ENCODE peak calls at places on chromosomes 7 and 10, in seven cellular contexts. E is dorsolateral prefrontal cortex; B is bronchial epithelial cell; N is Calu3; J is CD8-positive, alpha-beta T cell; Y is ovary; Z is A549. P is an unnamed sample.

GRCh38 chr10:74083304-74083703 is 67.3 kb downstream of the AP3M1 start:
- DNase-seq in N (no peak), B (no peak), J (no peak), E (no peak), Y (no peak), Z (no peak), P (no peak)

GRCh38 chr7:148986737-148987009 is 41.6 kb downstream of the PDIA4 start:
- DNase-seq in Y (no peak), B (no peak), J (no peak), E (no peak), Z (no peak), N (no peak), P (no peak)

GRCh38 chr10:50375051-50375452 is 123.7 kb upstream of the ASAH2 start:
- DNase-seq in Y (no peak), J (no peak), E (no peak), Z (no peak), B (peak; percentile 94), N (peak; percentile 30), P (no peak)

GRCh38 chr10:104501449-104501848 is 139.6 kb upstream of the SORCS3 start:
- DNase-seq in Z (no peak), N (no peak), Y (no peak), B (no peak), J (no peak), E (no peak), P (no peak)

GRCh38 chr7:99123571-99124033 is 20.3 kb downstream of the SMURF1 start:
- DNase-seq in Z (peak; percentile 39), Y (no peak), B (peak; percentile 58), N (no peak), J (no peak), E (no peak), P (no peak)

GRCh38 chr10:100346351-100346764 is 675 bp upstream of the SCD start:
- DNase-seq in B (peak; percentile 52), Z (peak; percentile 75), Y (peak; percentile 83), N (peak; percentile 70), E (peak; percentile 80), J (peak; percentile 69), P (peak; percentile 96)

GRCh38 chr10:86335831-86336230 is 30.8 kb downstream of the GRID1 start:
- DNase-seq in B (no peak), Z (no peak), Y (no peak), J (no peak), E (peak; percentile 14), N (no peak), P (peak; percentile 1)

GRCh38 chr7:50314778-50315177 is 10.3 kb downstream of the IKZF1 start:
- DNase-seq in B (no peak), Y (no peak), N (no peak), Z (no peak), J (no peak), E (no peak), P (no peak)

GRCh38 chr10:33334170-33334838 is at the start of gene NRP1:
- DNase-seq in B (no peak), E (peak; percentile 28), N (peak; percentile 39), J (no peak), Y (peak; percentile 33), Z (peak; percentile 89), P (peak; percentile 59)

GRCh38 chr7:69598081-69598486 is at the start of gene AUTS2:
- DNase-seq in Z (peak; percentile 86), J (no peak), E (peak; percentile 90), Y (peak; percentile 93), B (no peak), N (no peak), P (peak; percentile 93)

GRCh38 chr7:93219877-93220276 is 6.4 kb downstream of the HEPACAM2 start:
- DNase-seq in Y (no peak), J (no peak), Z (no peak), N (no peak), E (no peak), B (no peak), P (no peak)

GRCh38 chr10:93947055-93947454 is 46.7 kb upstream of the PLCE1 start:
- DNase-seq in B (peak; percentile 43), Z (no peak), N (no peak), E (no peak), Y (peak; percentile 34), J (no peak), P (no peak)

GRCh38 chr7:158275711-158276413 is 311.8 kb downstream of the PTPRN2 start:
- DNase-seq in Y (no peak), J (no peak), E (peak; percentile 13), B (no peak), Z (no peak), N (no peak), P (peak; percentile 20)

GRCh38 chr7:94274828-94275227 is 119.9 kb upstream of the COL1A2 start:
- DNase-seq in J (no peak), E (no peak), N (no peak), B (no peak), Y (no peak), Z (no peak), P (no peak)

GRCh38 chr7:107122483-107122882 is 46.3 kb upstream of the HBP1 start:
- DNase-seq in J (no peak), B (no peak), Z (peak; percentile 11), N (no peak), Y (no peak), E (no peak), P (no peak)

GRCh38 chr7:156514851-156515250 is 125.7 kb upstream of the RNF32 start:
- DNase-seq in Z (no peak), J (no peak), B (no peak), Y (no peak), N (no peak), E (no peak), P (no peak)
- TF ChIP-seq CTCF in Z (no peak), J (no peak), B (no peak), Y (no peak), N (no peak), E (no peak), P (no peak)

GRCh38 chr10:88733215-88733614 is 26.6 kb upstream of the LIPN start:
- DNase-seq in J (no peak), B (no peak), Y (no peak), E (no peak), Z (no peak), N (no peak), P (no peak)

GRCh38 chr10:88728107-88728763 is 22.2 kb downstream of the LIPK start:
- DNase-seq in B (no peak), E (no peak), J (no peak), Z (peak; percentile 46), N (no peak), Y (no peak), P (peak; percentile 74)

GRCh38 chr10:88735661-88736060 is 24.2 kb upstream of the LIPN start:
- DNase-seq in N (no peak), J (no peak), Z (no peak), E (no peak), B (peak; percentile 82), Y (no peak), P (no peak)

GRCh38 chr10:88731296-88731695 is 25.2 kb downstream of the LIPK start:
- DNase-seq in B (peak; percentile 33), N (peak; percentile 6), Z (no peak), J (no peak), Y (no peak), E (no peak), P (no peak)

DNA sequence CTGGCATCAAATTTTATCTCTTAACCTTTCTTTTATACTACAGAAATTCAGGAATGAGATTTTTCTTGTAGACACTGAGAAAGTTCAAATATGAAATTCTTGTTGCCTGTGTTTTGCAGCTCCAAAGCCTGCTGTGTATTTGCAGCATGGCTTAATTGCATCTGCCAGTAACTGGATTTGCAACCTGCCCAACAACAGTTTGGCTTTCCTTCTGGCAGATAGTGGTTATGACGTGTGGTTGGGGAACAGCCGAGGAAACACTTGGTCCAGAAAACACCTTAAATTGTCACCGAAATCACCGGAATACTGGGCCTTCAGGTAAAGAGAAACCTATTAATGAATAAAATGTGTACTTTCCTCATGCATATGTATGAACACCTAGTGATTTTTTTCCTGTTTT is 24.8 kb downstream of the LIPK start:
- DNase-seq in Y (no peak), B (no peak), E (no peak), N (no peak), Z (no peak), J (no peak), P (no peak)
- TF ChIP-seq CTCF in Y (no peak), B (no peak), E (no peak), N (no peak), Z (no peak), J (no peak), P (no peak)

GRCh38 chr10:22652988-22653431 is 61.4 kb downstream of the PIP4K2A start:
- DNase-seq in B (no peak), Y (no peak), J (no peak), N (no peak), Z (no peak), E (no peak), P (no peak)

GRCh38 chr10:22657566-22658190 is 56.7 kb downstream of the PIP4K2A start:
- DNase-seq in N (no peak), Z (no peak), B (no peak), E (no peak), Y (no peak), J (no peak), P (no peak)

GRCh38 chr10:22656056-22656455 is 58.3 kb downstream of the PIP4K2A start:
- DNase-seq in J (no peak), E (no peak), Z (no peak), B (no peak), N (no peak), Y (no peak), P (no peak)

GRCh38 chr10:22657028-22657427 is 57.4 kb downstream of the PIP4K2A start:
- DNase-seq in Z (no peak), J (no peak), B (no peak), N (no peak), E (no peak), Y (no peak), P (no peak)

DNA sequence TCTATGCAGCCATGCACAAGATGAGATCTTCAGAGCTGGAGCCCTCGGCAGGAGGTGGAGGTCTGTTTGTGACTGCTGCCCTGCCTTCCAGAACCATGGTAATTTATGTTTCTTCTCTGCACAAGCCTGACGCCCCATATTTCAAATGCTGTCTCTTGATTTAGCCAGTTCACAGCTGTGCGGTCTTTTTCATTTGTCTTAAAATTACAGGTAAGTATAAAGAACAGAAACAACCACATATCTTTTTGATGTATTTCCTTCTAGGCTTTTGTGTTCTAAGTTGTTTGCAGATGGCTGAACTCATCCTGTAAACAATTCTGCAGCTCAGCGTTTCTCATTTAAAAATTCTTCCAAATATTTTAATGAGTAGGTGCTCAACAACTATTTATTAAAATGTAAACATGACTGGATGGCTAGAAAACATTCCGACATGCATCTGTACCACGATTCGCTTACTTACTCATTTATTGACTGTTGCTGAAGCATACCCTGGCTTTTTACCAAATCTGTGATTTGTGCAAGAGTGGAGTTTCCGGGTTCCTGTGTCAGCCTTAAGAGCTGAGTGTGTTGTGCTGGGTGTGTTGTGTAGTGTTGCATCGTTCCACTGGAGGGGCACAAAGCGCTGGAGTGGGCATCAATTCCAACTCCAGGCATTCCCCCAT is 58.9 kb downstream of the PIP4K2A start:
- DNase-seq in Y (no peak), J (peak; percentile 72), N (peak; percentile 36), E (no peak), B (peak; percentile 96), Z (peak; percentile 70), P (no peak)
- TF ChIP-seq CTCF in Y (no peak), J (no peak), N (no peak), E (no peak), B (no peak), Z (no peak), P (no peak)

DNA sequence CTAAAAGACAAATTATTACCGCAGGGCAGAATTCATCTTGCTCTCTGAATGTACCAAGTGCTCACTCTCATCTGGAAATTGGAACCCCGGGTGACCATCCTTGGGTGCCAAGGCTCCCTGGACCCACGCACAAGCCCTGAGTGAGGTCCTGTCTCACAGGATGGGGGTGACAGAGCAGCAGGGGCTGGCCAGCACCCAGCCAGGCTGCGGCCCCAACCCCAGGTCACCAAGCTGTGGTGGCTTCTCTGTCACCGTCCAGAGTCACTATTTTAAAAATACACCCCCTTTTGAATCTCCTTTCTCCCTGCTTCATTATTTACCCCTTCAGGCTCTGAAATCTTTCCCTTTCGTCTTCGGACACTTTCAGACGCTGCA is 148.6 kb downstream of the PRKAG2 start:
- DNase-seq in E (no peak), N (no peak), J (no peak), Z (no peak), B (no peak), Y (no peak), P (no peak)
- TF ChIP-seq CTCF in E (no peak), N (no peak), J (no peak), Z (no peak), B (no peak), Y (no peak), P (no peak)

P was measured in glutamatergic neuron.